ENCODE peak calls at places on chromosomes 1 and 21, in eight cellular contexts. N is ovary, Z is lower leg skin, W is adrenal gland, T is progenitor cell of endocrine pancreas, V is keratinocyte, Y is WTC11, D is AG10803. F is an unnamed sample.

GRCh38 chr1:241639653-241640148 is 468 bp downstream of the CHML start:
- DNase-seq in N (peak; percentile 63), Z (peak; percentile 31), W (peak; percentile 43), T (peak; percentile 17), V (no peak), Y (peak; percentile 40), D (peak; percentile 27), F (peak; percentile 52)

GRCh38 chr1:113943028-113943811 is 14.1 kb downstream of the HIPK1 start:
- DNase-seq in N (no peak), Z (no peak), W (no peak), T (no peak), V (no peak), Y (no peak), D (peak; percentile 81), F (no peak)

GRCh38 chr1:43464840-43465693 is 11.3 kb upstream of the HYI start:
- DNase-seq in N (no peak), Z (no peak), W (no peak), T (no peak), V (no peak), Y (no peak), D (no peak), F (no peak)

GRCh38 chr1:99579691-99580171 is 66.2 kb upstream of the PALMD start:
- DNase-seq in N (no peak), Z (no peak), W (no peak), T (no peak), V (no peak), Y (no peak), D (no peak), F (no peak)

GRCh38 chr21:33189845-33190244 is 39.9 kb upstream of the IFNAR2 start:
- DNase-seq in N (no peak), Z (no peak), W (no peak), T (no peak), V (no peak), Y (no peak), D (no peak), F (no peak)

GRCh38 chr1:213989740-213990472 is 2.1 kb downstream of the PROX1 start:
- DNase-seq in N (no peak), Z (no peak), W (no peak), T (no peak), V (no peak), Y (no peak), D (no peak), F (no peak)

GRCh38 chr1:169027607-169028320 is 78.7 kb upstream of the ATP1B1 start:
- DNase-seq in N (peak; percentile 74), Z (no peak), W (no peak), T (no peak), V (no peak), Y (no peak), D (no peak), F (no peak)

GRCh38 chr1:213369465-213369864 is 318.4 kb downstream of the RPS6KC1 start:
- DNase-seq in N (no peak), Z (no peak), W (no peak), T (no peak), V (no peak), Y (no peak), D (no peak), F (no peak)

GRCh38 chr1:69595486-69595885 is 27.8 kb downstream of the LRRC7 start:
- DNase-seq in N (no peak), Z (no peak), W (no peak), T (no peak), V (no peak), Y (no peak), D (no peak), F (no peak)

DNA sequence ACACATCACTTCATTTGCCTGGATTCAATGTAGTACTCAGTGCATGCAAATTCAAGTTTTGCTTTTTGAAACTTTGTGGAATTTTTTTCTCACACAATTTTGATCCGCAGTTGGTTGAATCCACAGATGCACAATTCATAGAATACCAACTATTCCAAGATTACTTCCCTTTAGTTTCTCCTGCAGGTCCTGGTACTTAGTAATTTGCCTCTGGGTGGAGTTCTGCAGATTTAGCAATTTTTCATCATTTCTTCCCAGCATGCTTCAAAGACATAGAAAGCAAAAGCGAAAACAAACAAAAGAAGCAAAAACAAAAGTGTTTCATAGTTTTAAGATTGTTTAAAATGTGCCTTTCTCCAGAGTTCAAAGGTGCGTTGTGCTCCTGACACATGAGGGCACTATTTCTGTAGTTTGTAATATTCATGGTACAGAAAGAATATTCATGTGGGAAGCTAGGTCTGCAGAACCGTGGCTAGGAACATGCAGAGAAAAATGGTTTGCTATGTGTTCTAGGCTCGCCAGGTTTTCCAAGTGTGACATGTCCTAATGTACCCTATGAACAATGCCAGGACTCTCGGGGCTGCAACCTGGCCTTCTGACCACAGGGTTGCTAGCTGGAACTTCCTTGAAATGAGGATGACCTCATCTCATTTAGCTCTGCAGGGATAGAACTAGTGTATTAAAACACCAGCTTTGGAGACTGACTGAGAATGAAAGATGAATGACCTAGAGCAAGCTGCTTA is 30.0 kb upstream of the RCSD1 start:
- DNase-seq in N (no peak), Z (peak; percentile 29), W (peak; percentile 46), T (no peak), V (no peak), Y (no peak), D (peak; percentile 54), F (peak; percentile 66)
- TF ChIP-seq CTCF in N (no peak), Z (no peak), W (peak; percentile 58), T (peak; percentile 21), V (peak; percentile 52), Y (no peak), D (peak; percentile 65), F (peak; percentile 62)

GRCh38 chr1:36183309-36183856 is 27.4 kb downstream of the MAP7D1 start:
- DNase-seq in N (no peak), Z (no peak), W (no peak), T (no peak), V (no peak), Y (no peak), D (peak; percentile 64), F (no peak)

GRCh38 chr1:36182734-36183133 is 26.8 kb downstream of the MAP7D1 start:
- DNase-seq in N (no peak), Z (no peak), W (no peak), T (no peak), V (no peak), Y (peak; percentile 33), D (no peak), F (no peak)

DNA sequence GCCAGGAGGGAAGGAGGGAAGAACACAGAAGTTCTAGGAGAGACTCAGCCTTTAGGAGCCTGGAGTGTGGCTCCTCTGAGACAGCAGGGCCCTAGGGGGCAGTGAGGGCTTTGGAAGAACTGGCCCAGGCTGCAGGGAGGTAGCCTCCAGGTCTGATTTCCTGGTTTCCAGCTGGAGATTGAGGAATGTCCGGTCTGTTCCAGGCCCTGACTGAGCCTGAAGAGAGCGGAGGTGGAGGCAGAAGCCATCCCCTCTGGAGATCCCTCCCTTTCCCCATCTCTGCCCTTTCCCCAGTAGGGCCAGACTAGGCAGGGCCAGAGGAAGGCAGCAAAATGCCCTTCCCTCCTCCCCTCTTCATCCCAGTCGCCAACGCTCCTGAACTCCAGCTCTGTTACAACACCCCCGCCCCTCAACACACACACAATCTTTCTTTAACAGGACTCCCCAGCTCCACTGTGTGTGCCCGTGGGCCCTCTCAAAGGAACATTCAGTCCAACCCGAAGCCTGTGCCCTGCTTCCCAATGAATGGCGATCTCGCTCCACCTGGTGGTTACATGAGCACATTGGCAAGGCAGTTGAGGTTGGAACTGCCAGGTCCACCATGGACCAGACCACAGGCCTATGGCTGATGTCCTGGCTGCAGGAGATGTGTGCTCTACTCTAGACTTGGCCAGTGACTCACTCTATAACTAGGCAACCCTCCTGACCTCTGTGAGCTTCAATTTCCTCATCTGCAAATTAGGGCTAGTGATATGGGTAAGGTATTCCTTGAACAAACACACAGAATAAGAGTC is 32.0 kb downstream of the MAP7D1 start:
- DNase-seq in N (peak; percentile 84), Z (peak; percentile 84), W (peak; percentile 84), T (peak; percentile 55), V (no peak), Y (peak; percentile 86), D (peak; percentile 91), F (peak; percentile 88)
- TF ChIP-seq CTCF in N (peak; percentile 67), Z (no peak), W (peak; percentile 87), T (peak; percentile 86), V (peak; percentile 96), Y (peak; percentile 70), D (peak; percentile 93), F (peak; percentile 81)

GRCh38 chr1:197519741-197520334 is 251.8 kb downstream of the CRB1 start:
- DNase-seq in N (no peak), Z (no peak), W (no peak), T (no peak), V (no peak), Y (no peak), D (peak; percentile 15), F (no peak)
- TF ChIP-seq CTCF in N (no peak), Z (no peak), W (peak; percentile 21), T (peak; percentile 36), V (peak; percentile 41), Y (no peak), D (peak; percentile 57), F (peak; percentile 34)

GRCh38 chr1:174747613-174748012 is 252.1 kb upstream of the CACYBP start:
- DNase-seq in N (no peak), Z (no peak), W (no peak), T (no peak), V (no peak), Y (no peak), D (no peak), F (no peak)
- TF ChIP-seq CTCF in N (no peak), Z (no peak), W (no peak), T (peak; percentile 27), V (no peak), Y (no peak), D (peak; percentile 4), F (no peak)

DNA sequence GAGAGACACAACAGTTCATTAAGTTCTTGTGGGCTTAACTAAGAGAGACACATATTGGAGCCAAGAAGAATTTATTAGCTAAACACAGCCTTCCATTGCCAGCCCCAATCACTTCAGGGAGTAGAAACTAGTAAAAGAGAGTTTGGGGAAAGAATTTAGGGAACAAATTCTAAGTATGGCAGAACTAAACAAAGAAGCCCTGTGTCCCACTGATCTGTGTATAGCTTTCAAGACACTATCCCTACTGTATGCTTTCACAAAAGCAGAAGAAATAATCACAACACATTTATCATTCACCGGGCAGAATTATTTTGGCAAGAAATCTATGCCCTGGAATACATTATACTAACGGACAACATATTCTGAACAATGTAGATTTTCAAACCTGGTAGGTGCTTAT is 87.2 kb upstream of the KAZN start:
- DNase-seq in N (no peak), Z (no peak), W (no peak), T (no peak), V (no peak), Y (no peak), D (no peak), F (no peak)
- TF ChIP-seq CTCF in N (no peak), Z (no peak), W (no peak), T (no peak), V (no peak), Y (no peak), D (no peak), F (no peak)

F was measured in activated CD8-positive, alpha-beta T cell treated with anti-CD3 and anti-CD28 coated beads for 36 hours.